ENCODE peak calls at places on chromosomes 1 and 21, in seven cellular contexts. One of them, this sample, is unnamed. For H3K27me3, the result is how much of the 10 kb centered on the place peaks cover.

GRCh38 chr1:38046333-38046883 is at the start of gene POU3F1:
- DNase-seq in K562: no peak
- DNase-seq in tibial artery: no peak
- DNase-seq in mesenchymal stem cell: no peak
- DNase-seq in brain microvascular endothelial cell: no peak
- DNase-seq in fibroblast of lung: no peak
- DNase-seq in stomach: no peak
- DNase-seq in this sample: no peak

GRCh38 chr1:78533536-78533935 is 42.8 kb downstream of the PTGFR start:
- DNase-seq in K562: no peak
- DNase-seq in tibial artery: no peak
- DNase-seq in mesenchymal stem cell: no peak
- DNase-seq in brain microvascular endothelial cell: no peak
- DNase-seq in fibroblast of lung: no peak
- DNase-seq in stomach: no peak
- DNase-seq in this sample: no peak

GRCh38 chr1:202411421-202411820 is 62.9 kb downstream of the PPP1R12B start:
- DNase-seq in K562: no peak
- DNase-seq in tibial artery: no peak
- DNase-seq in mesenchymal stem cell: no peak
- DNase-seq in brain microvascular endothelial cell: no peak
- DNase-seq in fibroblast of lung: peak
- DNase-seq in stomach: no peak
- DNase-seq in this sample: no peak

GRCh38 chr1:31788825-31789256 is 24.7 kb upstream of the ADGRB2 start:
- DNase-seq in K562: no peak
- DNase-seq in tibial artery: no peak
- DNase-seq in mesenchymal stem cell: peak
- DNase-seq in brain microvascular endothelial cell: peak
- DNase-seq in fibroblast of lung: peak
- DNase-seq in stomach: no peak
- DNase-seq in this sample: no peak

GRCh38 chr1:204494281-204495077 is at the start of gene PIK3C2B:
- DNase-seq in K562: peak
- DNase-seq in tibial artery: peak
- DNase-seq in mesenchymal stem cell: peak
- DNase-seq in brain microvascular endothelial cell: peak
- DNase-seq in fibroblast of lung: peak
- DNase-seq in stomach: peak
- DNase-seq in this sample: peak

GRCh38 chr1:26584022-26584485 is 54.5 kb downstream of the RPS6KA1 start:
- DNase-seq in K562: peak
- DNase-seq in tibial artery: no peak
- DNase-seq in mesenchymal stem cell: no peak
- DNase-seq in brain microvascular endothelial cell: no peak
- DNase-seq in fibroblast of lung: no peak
- DNase-seq in stomach: no peak
- DNase-seq in this sample: no peak

GRCh38 chr1:179814513-179814838 is 63.1 kb downstream of the TOR1AIP2 start:
- DNase-seq in K562: no peak
- DNase-seq in tibial artery: peak
- DNase-seq in mesenchymal stem cell: no peak
- DNase-seq in brain microvascular endothelial cell: no peak
- DNase-seq in fibroblast of lung: no peak
- DNase-seq in stomach: no peak
- DNase-seq in this sample: no peak

GRCh38 chr1:176696689-176697088 is 233.7 kb downstream of the PAPPA2 start:
- DNase-seq in K562: no peak
- DNase-seq in tibial artery: no peak
- DNase-seq in mesenchymal stem cell: no peak
- DNase-seq in brain microvascular endothelial cell: no peak
- DNase-seq in fibroblast of lung: no peak
- DNase-seq in stomach: no peak
- DNase-seq in this sample: no peak

GRCh38 chr1:108511764-108512163 is 48.1 kb upstream of the EEIG2 start:
- DNase-seq in K562: no peak
- DNase-seq in tibial artery: no peak
- DNase-seq in mesenchymal stem cell: no peak
- DNase-seq in brain microvascular endothelial cell: no peak
- DNase-seq in fibroblast of lung: no peak
- DNase-seq in stomach: no peak
- DNase-seq in this sample: no peak

GRCh38 chr1:161052899-161053298 is 7.1 kb upstream of the USF1 start:
- DNase-seq in K562: peak
- DNase-seq in tibial artery: no peak
- DNase-seq in mesenchymal stem cell: no peak
- DNase-seq in brain microvascular endothelial cell: peak
- DNase-seq in fibroblast of lung: no peak
- DNase-seq in stomach: no peak
- DNase-seq in this sample: no peak

GRCh38 chr1:38500891-38501290 is 358.7 kb downstream of the RRAGC start:
- DNase-seq in K562: no peak
- DNase-seq in tibial artery: no peak
- DNase-seq in mesenchymal stem cell: no peak
- DNase-seq in brain microvascular endothelial cell: no peak
- DNase-seq in fibroblast of lung: peak
- DNase-seq in stomach: no peak
- DNase-seq in this sample: no peak

GRCh38 chr1:226132731-226133503 is 53.6 kb downstream of the ACBD3 start:
- DNase-seq in K562: no peak
- DNase-seq in tibial artery: no peak
- DNase-seq in mesenchymal stem cell: no peak
- DNase-seq in brain microvascular endothelial cell: no peak
- DNase-seq in fibroblast of lung: no peak
- DNase-seq in stomach: peak
- DNase-seq in this sample: peak

GRCh38 chr1:169484107-169484506 is 1.6 kb downstream of the SLC19A2 start:
- DNase-seq in K562: peak
- DNase-seq in tibial artery: no peak
- DNase-seq in mesenchymal stem cell: peak
- DNase-seq in brain microvascular endothelial cell: no peak
- DNase-seq in fibroblast of lung: no peak
- DNase-seq in stomach: no peak
- DNase-seq in this sample: no peak

GRCh38 chr1:149884433-149885363 is 14.7 kb upstream of the BOLA1 start:
- DNase-seq in K562: peak
- DNase-seq in tibial artery: no peak
- DNase-seq in mesenchymal stem cell: peak
- DNase-seq in brain microvascular endothelial cell: peak
- DNase-seq in fibroblast of lung: peak
- DNase-seq in stomach: no peak
- DNase-seq in this sample: no peak

GRCh38 chr1:248823517-248824001 is 2.2 kb downstream of the SH3BP5L start:
- DNase-seq in K562: no peak
- DNase-seq in tibial artery: no peak
- DNase-seq in mesenchymal stem cell: no peak
- DNase-seq in brain microvascular endothelial cell: no peak
- DNase-seq in fibroblast of lung: peak
- DNase-seq in stomach: no peak
- DNase-seq in this sample: no peak

GRCh38 chr1:78987042-78987441 is 19.5 kb downstream of the ADGRL4 start:
- DNase-seq in K562: no peak
- DNase-seq in tibial artery: no peak
- DNase-seq in mesenchymal stem cell: no peak
- DNase-seq in brain microvascular endothelial cell: no peak
- DNase-seq in fibroblast of lung: no peak
- DNase-seq in stomach: no peak
- DNase-seq in this sample: no peak

GRCh38 chr1:6745073-6745472 is 40.2 kb upstream of the CAMTA1 start:
- DNase-seq in K562: no peak
- DNase-seq in tibial artery: no peak
- DNase-seq in mesenchymal stem cell: no peak
- DNase-seq in brain microvascular endothelial cell: no peak
- DNase-seq in fibroblast of lung: no peak
- DNase-seq in stomach: no peak
- DNase-seq in this sample: no peak

GRCh38 chr1:6738987-6739386 is 37.4 kb upstream of the DNAJC11 start:
- DNase-seq in K562: no peak
- DNase-seq in tibial artery: no peak
- DNase-seq in mesenchymal stem cell: no peak
- DNase-seq in brain microvascular endothelial cell: no peak
- DNase-seq in fibroblast of lung: no peak
- DNase-seq in stomach: no peak
- DNase-seq in this sample: no peak

GRCh38 chr1:6747679-6748078 is 37.6 kb upstream of the CAMTA1 start:
- DNase-seq in K562: no peak
- DNase-seq in tibial artery: no peak
- DNase-seq in mesenchymal stem cell: no peak
- DNase-seq in brain microvascular endothelial cell: no peak
- DNase-seq in fibroblast of lung: no peak
- DNase-seq in stomach: no peak
- DNase-seq in this sample: no peak

DNA sequence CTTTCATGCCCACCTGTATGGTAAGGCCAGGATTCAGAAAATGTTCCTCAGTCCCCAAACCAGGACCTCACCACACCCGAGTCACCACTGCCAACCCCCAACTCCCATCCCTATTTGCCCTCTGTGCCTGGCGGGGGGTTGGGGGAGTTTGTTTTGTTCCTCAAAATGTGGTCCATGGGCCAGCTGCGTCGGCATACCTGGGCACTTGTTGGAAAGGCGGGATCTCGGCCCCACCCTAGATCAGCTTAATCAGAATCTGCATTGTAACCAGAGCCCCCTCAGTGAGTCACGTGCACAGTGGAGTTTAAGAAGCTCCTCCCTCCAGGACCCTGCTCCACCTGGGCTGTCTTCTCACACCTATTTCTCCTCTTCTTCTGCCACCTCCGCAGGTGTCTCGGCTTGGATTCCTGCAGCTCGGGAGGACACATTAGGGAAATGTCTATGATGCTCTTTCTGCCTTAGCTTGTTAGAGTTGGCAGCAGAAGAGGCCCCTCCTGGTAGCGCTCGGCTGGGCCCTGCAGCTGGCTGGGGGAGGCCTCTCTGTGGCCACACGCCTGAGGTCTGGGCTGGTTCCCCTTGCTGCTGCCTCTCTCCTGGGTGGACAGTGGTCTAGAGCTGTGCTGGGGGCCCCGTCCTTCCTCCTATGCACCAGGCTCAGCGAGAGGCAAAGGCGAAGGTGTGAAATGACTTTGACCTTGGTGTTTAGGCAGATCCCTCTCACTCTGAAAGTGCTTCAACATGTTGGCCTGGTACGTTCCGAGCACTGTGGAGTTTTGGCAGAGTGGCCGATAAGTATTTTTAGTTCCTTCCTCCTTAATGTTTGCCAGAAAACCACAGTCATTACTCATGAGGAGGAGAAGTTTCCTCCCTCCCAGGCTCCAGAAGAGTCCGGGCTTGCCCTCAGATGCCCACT is 41.8 kb upstream of the CAMTA1 start:
- DNase-seq in K562: peak
- DNase-seq in tibial artery: peak
- DNase-seq in mesenchymal stem cell: peak
- DNase-seq in brain microvascular endothelial cell: peak
- DNase-seq in fibroblast of lung: peak
- DNase-seq in stomach: peak
- DNase-seq in this sample: peak
- H3K27ac ChIP-seq in K562: peak
- H3K27ac ChIP-seq in tibial artery: peak
- H3K27ac ChIP-seq in mesenchymal stem cell: peak
- H3K27ac ChIP-seq in brain microvascular endothelial cell: no peak
- H3K27ac ChIP-seq in fibroblast of lung: peak
- H3K27ac ChIP-seq in stomach: peak
- H3K27ac ChIP-seq in this sample: peak

GRCh38 chr21:42782723-42783247 is 96.6 kb downstream of the WDR4 start:
- DNase-seq in K562: no peak
- DNase-seq in tibial artery: no peak
- DNase-seq in mesenchymal stem cell: no peak
- DNase-seq in brain microvascular endothelial cell: no peak
- DNase-seq in fibroblast of lung: no peak
- DNase-seq in stomach: no peak
- DNase-seq in this sample: no peak
- H3K27me3 ChIP-seq in K562: half or more
- H3K27me3 ChIP-seq in tibial artery: under half
- H3K27me3 ChIP-seq in mesenchymal stem cell: half or more
- H3K27me3 ChIP-seq in brain microvascular endothelial cell: under half
- H3K27me3 ChIP-seq in fibroblast of lung: under half
- H3K27me3 ChIP-seq in stomach: under half
- H3K27me3 ChIP-seq in this sample: under half

GRCh38 chr1:43870306-43870705 is 63.3 kb upstream of the ARTN start:
- DNase-seq in K562: no peak
- DNase-seq in tibial artery: peak
- DNase-seq in mesenchymal stem cell: no peak
- DNase-seq in brain microvascular endothelial cell: no peak
- DNase-seq in fibroblast of lung: no peak
- DNase-seq in stomach: no peak
- DNase-seq in this sample: no peak

GRCh38 chr1:43872280-43872679 is 61.3 kb upstream of the ARTN start:
- DNase-seq in K562: no peak
- DNase-seq in tibial artery: no peak
- DNase-seq in mesenchymal stem cell: no peak
- DNase-seq in brain microvascular endothelial cell: no peak
- DNase-seq in fibroblast of lung: no peak
- DNase-seq in stomach: no peak
- DNase-seq in this sample: no peak

GRCh38 chr1:43867946-43868740 is 65.5 kb upstream of the ARTN start:
- DNase-seq in K562: no peak
- DNase-seq in tibial artery: no peak
- DNase-seq in mesenchymal stem cell: peak
- DNase-seq in brain microvascular endothelial cell: peak
- DNase-seq in fibroblast of lung: peak
- DNase-seq in stomach: no peak
- DNase-seq in this sample: no peak

GRCh38 chr1:43866201-43866600 is 67.4 kb upstream of the ARTN start:
- DNase-seq in K562: no peak
- DNase-seq in tibial artery: no peak
- DNase-seq in mesenchymal stem cell: no peak
- DNase-seq in brain microvascular endothelial cell: no peak
- DNase-seq in fibroblast of lung: no peak
- DNase-seq in stomach: no peak
- DNase-seq in this sample: no peak

DNA sequence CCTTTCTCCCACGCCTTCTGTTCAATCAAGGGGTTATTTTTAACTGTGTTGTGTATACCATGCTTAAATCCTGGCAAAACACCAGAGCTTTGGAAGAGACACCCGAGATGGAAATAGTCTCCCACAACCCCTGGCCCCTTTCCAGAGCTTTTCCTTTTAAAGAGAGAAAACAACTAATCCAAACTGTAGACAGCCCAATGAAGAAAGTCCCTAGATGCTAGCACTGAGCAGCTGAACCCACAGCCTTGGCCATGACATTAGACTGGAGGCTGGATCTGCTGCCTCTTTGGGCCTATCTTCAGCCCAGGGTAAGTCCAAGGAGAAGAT is 64.9 kb upstream of the ARTN start:
- DNase-seq in K562: no peak
- DNase-seq in tibial artery: no peak
- DNase-seq in mesenchymal stem cell: peak
- DNase-seq in brain microvascular endothelial cell: peak
- DNase-seq in fibroblast of lung: peak
- DNase-seq in stomach: no peak
- DNase-seq in this sample: no peak
- H3K27ac ChIP-seq in K562: no peak
- H3K27ac ChIP-seq in tibial artery: peak
- H3K27ac ChIP-seq in mesenchymal stem cell: no peak
- H3K27ac ChIP-seq in brain microvascular endothelial cell: no peak
- H3K27ac ChIP-seq in fibroblast of lung: no peak
- H3K27ac ChIP-seq in stomach: no peak
- H3K27ac ChIP-seq in this sample: no peak

DNA sequence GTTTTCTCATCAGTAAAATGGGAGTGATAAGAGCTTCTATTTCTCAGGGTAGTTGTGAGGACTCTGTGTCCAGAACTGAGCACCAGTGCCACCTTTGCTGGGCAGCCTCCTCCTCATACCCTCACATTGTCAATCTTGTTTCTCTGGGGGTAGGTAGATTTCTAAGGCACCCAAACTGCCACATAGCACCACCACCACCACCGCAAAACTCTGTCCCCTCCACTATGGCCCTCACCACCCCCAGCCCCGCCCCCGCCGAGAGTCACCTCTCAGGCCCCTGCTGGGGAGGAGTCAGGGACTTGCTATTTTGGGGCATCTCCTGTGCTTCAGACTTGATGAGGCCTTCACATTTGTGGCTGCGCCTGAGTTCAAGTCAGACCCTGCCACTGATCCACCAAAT is 549.2 kb downstream of the PTPRU start:
- DNase-seq in K562: no peak
- DNase-seq in tibial artery: no peak
- DNase-seq in mesenchymal stem cell: no peak
- DNase-seq in brain microvascular endothelial cell: no peak
- DNase-seq in fibroblast of lung: no peak
- DNase-seq in stomach: no peak
- DNase-seq in this sample: no peak
- H3K27me3 ChIP-seq in K562: under half
- H3K27me3 ChIP-seq in tibial artery: under half
- H3K27me3 ChIP-seq in mesenchymal stem cell: under half
- H3K27me3 ChIP-seq in brain microvascular endothelial cell: under half
- H3K27me3 ChIP-seq in fibroblast of lung: under half
- H3K27me3 ChIP-seq in stomach: under half
- H3K27me3 ChIP-seq in this sample: under half

This sample was measured in prostate gland.